ENCODE peak calls at places on chromosomes 16 and 17, in seven cellular contexts. One of them, this sample, is unnamed.

GRCh38 chr17:72192409-72193192 is 71.8 kb downstream of the SOX9 start:
- DNase-seq in HCT116: no peak
- DNase-seq in HepG2: no peak
- DNase-seq in SK-N-SH: no peak
- DNase-seq in H1: no peak
- DNase-seq in K562: no peak
- DNase-seq in GM12878: no peak
- DNase-seq in this sample: no peak

GRCh38 chr17:34762078-34762477 is 182.7 kb downstream of the TMEM132E start:
- DNase-seq in HCT116: no peak
- DNase-seq in HepG2: no peak
- DNase-seq in SK-N-SH: no peak
- DNase-seq in H1: no peak
- DNase-seq in K562: no peak
- DNase-seq in GM12878: no peak
- DNase-seq in this sample: no peak

GRCh38 chr16:58443783-58444182 is 51.5 kb downstream of the GINS3 start:
- DNase-seq in HCT116: no peak
- DNase-seq in HepG2: no peak
- DNase-seq in SK-N-SH: no peak
- DNase-seq in H1: no peak
- DNase-seq in K562: no peak
- DNase-seq in GM12878: no peak
- DNase-seq in this sample: no peak

GRCh38 chr16:23835390-23836077 is at the start of gene PRKCB:
- DNase-seq in HCT116: no peak
- DNase-seq in HepG2: no peak
- DNase-seq in SK-N-SH: peak
- DNase-seq in H1: peak
- DNase-seq in K562: peak
- DNase-seq in GM12878: no peak
- DNase-seq in this sample: no peak

GRCh38 chr16:2494616-2495015 is 19.1 kb upstream of the ATP6V0C start:
- DNase-seq in HCT116: no peak
- DNase-seq in HepG2: no peak
- DNase-seq in SK-N-SH: no peak
- DNase-seq in H1: no peak
- DNase-seq in K562: no peak
- DNase-seq in GM12878: no peak
- DNase-seq in this sample: no peak

GRCh38 chr17:51000835-51001638 is 119.6 kb downstream of the SPAG9 start:
- DNase-seq in HCT116: peak
- DNase-seq in HepG2: peak
- DNase-seq in SK-N-SH: peak
- DNase-seq in H1: no peak
- DNase-seq in K562: no peak
- DNase-seq in GM12878: peak
- DNase-seq in this sample: peak

GRCh38 chr17:75695141-75695829 is 26.0 kb upstream of the ITGB4 start:
- DNase-seq in HCT116: peak
- DNase-seq in HepG2: no peak
- DNase-seq in SK-N-SH: no peak
- DNase-seq in H1: no peak
- DNase-seq in K562: no peak
- DNase-seq in GM12878: no peak
- DNase-seq in this sample: no peak

GRCh38 chr16:87062569-87063442 is 254.4 kb downstream of the C16orf95 start:
- DNase-seq in HCT116: peak
- DNase-seq in HepG2: peak
- DNase-seq in SK-N-SH: peak
- DNase-seq in H1: peak
- DNase-seq in K562: peak
- DNase-seq in GM12878: no peak
- DNase-seq in this sample: peak

GRCh38 chr17:45332989-45333701 is 16.3 kb upstream of the MAP3K14 start:
- DNase-seq in HCT116: no peak
- DNase-seq in HepG2: no peak
- DNase-seq in SK-N-SH: no peak
- DNase-seq in H1: no peak
- DNase-seq in K562: peak
- DNase-seq in GM12878: no peak
- DNase-seq in this sample: no peak

GRCh38 chr17:66290097-66290722 is 12.2 kb upstream of the PRKCA start:
- DNase-seq in HCT116: no peak
- DNase-seq in HepG2: peak
- DNase-seq in SK-N-SH: peak
- DNase-seq in H1: no peak
- DNase-seq in K562: no peak
- DNase-seq in GM12878: no peak
- DNase-seq in this sample: no peak

GRCh38 chr16:65118866-65119265 is 3.0 kb downstream of the CDH11 start:
- DNase-seq in HCT116: no peak
- DNase-seq in HepG2: no peak
- DNase-seq in SK-N-SH: no peak
- DNase-seq in H1: no peak
- DNase-seq in K562: no peak
- DNase-seq in GM12878: no peak
- DNase-seq in this sample: no peak

GRCh38 chr17:80125656-80126448 is 21.1 kb downstream of the EIF4A3 start:
- DNase-seq in HCT116: no peak
- DNase-seq in HepG2: no peak
- DNase-seq in SK-N-SH: no peak
- DNase-seq in H1: no peak
- DNase-seq in K562: no peak
- DNase-seq in GM12878: no peak
- DNase-seq in this sample: no peak

GRCh38 chr16:5069854-5070253 is 1.8 kb upstream of the ALG1 start:
- DNase-seq in HCT116: no peak
- DNase-seq in HepG2: no peak
- DNase-seq in SK-N-SH: no peak
- DNase-seq in H1: no peak
- DNase-seq in K562: no peak
- DNase-seq in GM12878: no peak
- DNase-seq in this sample: no peak

GRCh38 chr16:58733248-58733670 is 857 bp downstream of the GOT2 start:
- DNase-seq in HCT116: no peak
- DNase-seq in HepG2: peak
- DNase-seq in SK-N-SH: peak
- DNase-seq in H1: no peak
- DNase-seq in K562: no peak
- DNase-seq in GM12878: no peak
- DNase-seq in this sample: peak

GRCh38 chr17:1985686-1986085 is 39.4 kb downstream of the RTN4RL1 start:
- DNase-seq in HCT116: no peak
- DNase-seq in HepG2: no peak
- DNase-seq in SK-N-SH: no peak
- DNase-seq in H1: no peak
- DNase-seq in K562: no peak
- DNase-seq in GM12878: no peak
- DNase-seq in this sample: no peak

GRCh38 chr17:8315740-8316217 is 5.7 kb downstream of the ARHGEF15 start:
- DNase-seq in HCT116: no peak
- DNase-seq in HepG2: no peak
- DNase-seq in SK-N-SH: peak
- DNase-seq in H1: peak
- DNase-seq in K562: no peak
- DNase-seq in GM12878: no peak
- DNase-seq in this sample: no peak

GRCh38 chr17:27413295-27413694 is 43.0 kb upstream of the KSR1 start:
- DNase-seq in HCT116: no peak
- DNase-seq in HepG2: no peak
- DNase-seq in SK-N-SH: no peak
- DNase-seq in H1: no peak
- DNase-seq in K562: no peak
- DNase-seq in GM12878: no peak
- DNase-seq in this sample: no peak

DNA sequence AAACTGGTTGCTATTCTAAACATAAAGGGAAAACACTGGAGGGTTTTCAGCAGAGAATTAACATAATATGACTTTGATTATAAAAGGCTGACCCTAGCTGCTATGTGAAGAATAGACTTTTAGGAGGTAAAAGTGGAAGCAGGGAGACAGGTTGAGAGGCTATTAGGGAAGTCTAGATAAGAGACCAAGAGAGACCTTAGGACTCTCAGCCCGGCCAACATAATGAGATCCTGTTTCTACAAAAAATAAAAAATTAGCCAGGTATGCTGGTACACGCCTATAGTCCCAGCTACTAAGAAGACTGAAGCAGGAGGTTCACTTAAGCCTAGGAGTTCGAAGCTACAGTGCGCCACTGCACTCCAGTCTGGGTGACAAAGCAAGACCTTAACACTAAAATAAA is 393.2 kb upstream of the PMFBP1 start:
- DNase-seq in HCT116: no peak
- DNase-seq in HepG2: no peak
- DNase-seq in SK-N-SH: no peak
- DNase-seq in H1: no peak
- DNase-seq in K562: no peak
- DNase-seq in GM12878: no peak
- DNase-seq in this sample: no peak
- TF ChIP-seq JUND in HCT116: no peak
- TF ChIP-seq JUND in HepG2: no peak
- TF ChIP-seq JUND in SK-N-SH: no peak
- TF ChIP-seq JUND in H1: no peak
- TF ChIP-seq JUND in K562: no peak
- TF ChIP-seq JUND in GM12878: no peak
- TF ChIP-seq JUND in this sample: no peak

GRCh38 chr17:49822829-49823228 is 25.0 kb downstream of the TAC4 start:
- DNase-seq in HCT116: no peak
- DNase-seq in HepG2: no peak
- DNase-seq in SK-N-SH: no peak
- DNase-seq in H1: no peak
- DNase-seq in K562: peak
- DNase-seq in GM12878: no peak
- DNase-seq in this sample: no peak

GRCh38 chr17:49820773-49821172 is 27.1 kb downstream of the TAC4 start:
- DNase-seq in HCT116: no peak
- DNase-seq in HepG2: no peak
- DNase-seq in SK-N-SH: no peak
- DNase-seq in H1: no peak
- DNase-seq in K562: no peak
- DNase-seq in GM12878: no peak
- DNase-seq in this sample: no peak

GRCh38 chr17:49823614-49824013 is 24.3 kb downstream of the TAC4 start:
- DNase-seq in HCT116: no peak
- DNase-seq in HepG2: no peak
- DNase-seq in SK-N-SH: no peak
- DNase-seq in H1: no peak
- DNase-seq in K562: no peak
- DNase-seq in GM12878: no peak
- DNase-seq in this sample: no peak

GRCh38 chr17:49821466-49821865 is 26.4 kb downstream of the TAC4 start:
- DNase-seq in HCT116: no peak
- DNase-seq in HepG2: no peak
- DNase-seq in SK-N-SH: no peak
- DNase-seq in H1: no peak
- DNase-seq in K562: no peak
- DNase-seq in GM12878: no peak
- DNase-seq in this sample: no peak

DNA sequence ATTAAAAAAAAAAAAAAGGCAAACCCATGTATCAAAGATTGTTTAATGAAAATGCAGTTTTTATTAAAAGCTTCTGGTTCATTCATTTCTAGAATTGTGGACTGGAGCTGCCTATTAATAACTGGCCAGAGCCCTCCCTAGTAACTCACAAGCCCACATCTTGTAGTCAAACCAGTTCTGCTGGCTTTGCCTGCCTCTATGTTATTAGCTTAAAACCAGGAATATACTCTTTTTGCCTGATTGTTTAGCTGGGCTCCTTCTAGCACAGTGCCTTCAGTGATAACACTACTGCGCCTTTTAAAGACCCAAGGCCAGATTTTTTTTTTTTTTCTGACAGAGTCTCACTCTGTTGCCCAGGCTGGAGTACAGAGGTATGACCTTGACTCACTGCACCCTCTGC is 26.0 kb downstream of the TAC4 start:
- DNase-seq in HCT116: no peak
- DNase-seq in HepG2: no peak
- DNase-seq in SK-N-SH: no peak
- DNase-seq in H1: no peak
- DNase-seq in K562: no peak
- DNase-seq in GM12878: no peak
- DNase-seq in this sample: peak
- TF ChIP-seq JUND in HCT116: no peak
- TF ChIP-seq JUND in HepG2: no peak
- TF ChIP-seq JUND in SK-N-SH: no peak
- TF ChIP-seq JUND in H1: no peak
- TF ChIP-seq JUND in K562: no peak
- TF ChIP-seq JUND in GM12878: no peak
- TF ChIP-seq JUND in this sample: no peak

DNA sequence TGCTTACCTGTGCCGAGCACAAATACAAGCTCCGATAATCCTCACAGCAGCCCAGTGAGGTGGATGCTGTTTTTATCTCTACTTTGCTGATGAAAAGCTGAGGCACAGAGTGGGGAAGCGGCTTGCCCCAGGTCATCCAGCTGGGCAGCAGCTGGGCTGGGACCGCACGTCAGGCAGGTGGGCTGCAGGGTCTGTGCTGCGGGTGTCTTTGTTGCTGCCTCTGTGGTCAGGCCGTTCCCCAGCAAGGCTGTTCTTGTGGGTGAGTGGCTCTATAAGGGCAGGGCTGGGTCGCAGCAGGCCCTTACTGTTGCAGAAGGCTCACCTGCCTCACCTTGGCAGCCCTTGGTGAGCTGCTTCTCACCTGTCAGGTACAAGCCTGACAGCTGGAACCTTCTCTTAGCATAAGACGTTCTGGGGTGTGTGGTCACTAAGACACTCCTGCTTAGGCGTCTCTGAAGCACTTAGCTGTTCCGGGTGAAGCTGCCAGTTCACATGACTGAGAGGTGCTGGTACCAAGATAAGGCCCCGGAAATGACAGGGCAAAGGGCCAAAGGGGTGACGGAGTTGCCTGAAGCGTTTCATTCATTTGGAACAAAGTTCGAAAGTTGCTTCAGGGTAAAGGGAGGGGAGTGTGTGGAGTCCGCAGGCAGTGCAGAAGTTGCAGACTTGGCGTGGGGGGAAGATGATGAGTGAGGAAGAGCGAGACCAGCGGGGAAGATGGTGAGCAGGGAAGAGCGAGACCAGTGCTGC is 17.4 kb downstream of the IRF8 start:
- DNase-seq in HCT116: no peak
- DNase-seq in HepG2: peak
- DNase-seq in SK-N-SH: no peak
- DNase-seq in H1: no peak
- DNase-seq in K562: no peak
- DNase-seq in GM12878: no peak
- DNase-seq in this sample: no peak
- TF ChIP-seq JUND in HCT116: no peak
- TF ChIP-seq JUND in HepG2: no peak
- TF ChIP-seq JUND in SK-N-SH: no peak
- TF ChIP-seq JUND in H1: no peak
- TF ChIP-seq JUND in K562: peak
- TF ChIP-seq JUND in GM12878: no peak
- TF ChIP-seq JUND in this sample: no peak

DNA sequence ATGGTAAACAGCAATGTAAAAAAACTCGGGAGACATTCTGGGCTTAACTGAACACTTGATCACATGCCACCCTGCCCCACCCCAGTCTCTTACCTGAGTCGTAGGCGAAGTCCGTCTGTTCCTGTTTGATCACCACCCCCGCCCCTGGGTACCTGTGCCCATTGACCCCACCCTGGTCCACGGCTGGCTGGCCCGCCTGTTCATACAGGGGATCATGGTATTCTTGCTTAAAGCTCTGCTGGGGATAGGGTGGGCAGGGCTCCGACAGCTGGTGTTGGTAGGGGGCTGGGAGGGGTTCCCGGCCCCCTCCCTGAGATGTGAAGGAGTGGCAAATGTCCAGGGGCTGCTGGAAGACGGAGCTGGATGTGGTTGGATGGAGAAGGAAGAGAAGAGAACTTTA is 13.6 kb downstream of the ETV4 start:
- DNase-seq in HCT116: no peak
- DNase-seq in HepG2: no peak
- DNase-seq in SK-N-SH: no peak
- DNase-seq in H1: no peak
- DNase-seq in K562: no peak
- DNase-seq in GM12878: no peak
- DNase-seq in this sample: no peak
- TF ChIP-seq JUND in HCT116: no peak
- TF ChIP-seq JUND in HepG2: no peak
- TF ChIP-seq JUND in SK-N-SH: no peak
- TF ChIP-seq JUND in H1: no peak
- TF ChIP-seq JUND in K562: no peak
- TF ChIP-seq JUND in GM12878: no peak
- TF ChIP-seq JUND in this sample: no peak

This sample was measured in T47D.